ENCODE peak calls at places on chromosomes 4 and X, in four cellular contexts. V is epithelial cell of esophagus, D is fibroblast of villous mesenchyme, W is fibroblast of mammary gland. E is an unnamed sample.

GRCh38 chrX:17788439-17788838 is 51.1 kb downstream of the SCML1 start:
- DNase-seq in V (peak; percentile 25), D (peak; percentile 22), W (peak; percentile 38), E (peak; percentile 23)

GRCh38 chr4:52659722-52660261 is 691 bp upstream of the USP46 start:
- DNase-seq in V (no peak), D (peak; percentile 44), W (no peak), E (peak; percentile 29)

GRCh38 chr4:110624904-110625494 is 2.1 kb upstream of the PITX2 start:
- DNase-seq in V (no peak), D (peak; percentile 55), W (no peak), E (no peak)

GRCh38 chrX:138026211-138026610 is 460.3 kb downstream of the ZIC3 start:
- DNase-seq in V (peak; percentile 1), D (no peak), W (peak; percentile 4), E (no peak)

GRCh38 chrX:153825042-153825441 is 5.3 kb downstream of the PDZD4 start:
- DNase-seq in V (no peak), D (no peak), W (no peak), E (no peak)

GRCh38 chr4:16000708-16001483 is 37.9 kb upstream of the FGFBP2 start:
- DNase-seq in V (no peak), D (no peak), W (no peak), E (no peak)

GRCh38 chr4:23614284-23614892 is 275.5 kb downstream of the PPARGC1A start:
- DNase-seq in V (peak; percentile 49), D (peak; percentile 1), W (peak; percentile 2), E (peak; percentile 13)

GRCh38 chr4:73761856-73762255 is 21.5 kb downstream of the CXCL8 start:
- DNase-seq in V (no peak), D (no peak), W (no peak), E (no peak)

GRCh38 chrX:153411255-153411987 is at the start of gene ZFP92:
- DNase-seq in V (no peak), D (peak; percentile 12), W (no peak), E (peak; percentile 2)

GRCh38 chrX:21905209-21905735 is 35.2 kb upstream of the SMS start:
- DNase-seq in V (no peak), D (no peak), W (no peak), E (no peak)

GRCh38 chr4:64230709-64231310 is 178.4 kb downstream of the TECRL start:
- DNase-seq in V (peak; percentile 25), D (peak; percentile 14), W (peak; percentile 27), E (peak; percentile 1)

GRCh38 chr4:2408976-2409375 is 9.5 kb downstream of the ZFYVE28 start:
- DNase-seq in V (no peak), D (no peak), W (no peak), E (no peak)

GRCh38 chrX:84441143-84441542 is 61.1 kb downstream of the HDX start:
- DNase-seq in V (peak; percentile 60), D (no peak), W (peak; percentile 47), E (no peak)

GRCh38 chrX:997631-998137 is 214.8 kb downstream of the CRLF2 start:
- DNase-seq in V (no peak), D (no peak), W (no peak), E (no peak)

GRCh38 chr4:13484749-13485345 is 707 bp upstream of the RAB28 start:
- DNase-seq in V (peak; percentile 37), D (peak; percentile 44), W (peak; percentile 45), E (peak; percentile 20)

GRCh38 chr4:663438-664428 is 10.3 kb downstream of the ATP5ME start:
- DNase-seq in V (no peak), D (no peak), W (no peak), E (no peak)

GRCh38 chr4:4782969-4783368 is 76.5 kb upstream of the MSX1 start:
- DNase-seq in V (no peak), D (no peak), W (peak; percentile 82), E (peak; percentile 73)

GRCh38 chr4:10090467-10091250 is 25.9 kb downstream of the WDR1 start:
- DNase-seq in V (no peak), D (no peak), W (no peak), E (no peak)

GRCh38 chr4:17875402-17876070 is 64.8 kb downstream of the NCAPG start:
- DNase-seq in V (no peak), D (no peak), W (no peak), E (no peak)

GRCh38 chrX:119692241-119693031 is 532 bp downstream of the SEPTIN6 start:
- DNase-seq in V (peak; percentile 36), D (peak; percentile 63), W (peak; percentile 64), E (peak; percentile 34)

GRCh38 chr4:114980932-114981693 is 132.3 kb downstream of the NDST4 start:
- DNase-seq in V (no peak), D (no peak), W (peak; percentile 73), E (peak; percentile 0)

GRCh38 chr4:84243685-84244084 is 255.4 kb downstream of the NKX6-1 start:
- DNase-seq in V (no peak), D (no peak), W (no peak), E (no peak)

GRCh38 chr4:102172341-102172740 is 172.9 kb downstream of the SLC39A8 start:
- DNase-seq in V (no peak), D (no peak), W (no peak), E (no peak)

GRCh38 chr4:151668687-151669402 is 92.0 kb downstream of the GATB start:
- DNase-seq in V (peak; percentile 65), D (no peak), W (no peak), E (no peak)

GRCh38 chr4:169345207-169345788 is 74.5 kb upstream of the SH3RF1 start:
- DNase-seq in V (peak; percentile 89), D (peak; percentile 19), W (peak; percentile 96), E (peak; percentile 89)

GRCh38 chrX:7191681-7192110 is 43.7 kb upstream of the PUDP start:
- DNase-seq in V (no peak), D (peak; percentile 3), W (peak; percentile 12), E (no peak)
- TF ChIP-seq CTCF in V (no peak), D (peak; percentile 42), W (peak; percentile 31), E (no peak)

GRCh38 chr4:173522874-173523395 is 7.1 kb downstream of the HAND2 start:
- DNase-seq in V (no peak), D (peak; percentile 76), W (peak; percentile 38), E (no peak)
- H3K4me3 ChIP-seq in V (no peak overlapping the region), D (peak overlapping the region; percentile 97), W (peak overlapping the region; percentile 65), E (peak overlapping the region; percentile 72)

DNA sequence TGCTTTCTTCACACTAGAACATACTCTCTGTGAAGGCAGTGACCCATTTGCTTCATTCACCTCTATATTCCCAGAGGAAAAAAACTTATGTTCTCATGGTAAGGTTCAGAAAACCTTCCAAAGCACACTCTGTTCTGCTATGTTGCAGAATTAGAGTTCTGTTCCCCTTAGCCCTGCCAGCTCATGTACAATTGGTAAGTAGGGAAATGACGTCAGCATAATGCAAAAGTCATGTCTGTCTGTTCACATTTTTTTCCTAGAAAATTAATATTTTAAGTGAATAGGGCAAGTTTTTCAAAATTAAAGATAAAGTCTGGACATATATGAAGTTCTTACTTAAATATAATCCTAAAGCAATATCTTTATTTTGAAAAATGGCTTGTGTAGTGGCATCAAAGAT is 443.6 kb downstream of the GALNTL6 start:
- DNase-seq in V (no peak), D (no peak), W (no peak), E (no peak)
- TF ChIP-seq CTCF in V (no peak), D (no peak), W (no peak), E (no peak)

GRCh38 chrX:103540145-103540544 is 20.9 kb upstream of the RAB40A start:
- DNase-seq in V (peak; percentile 40), D (peak; percentile 55), W (peak; percentile 60), E (peak; percentile 40)

GRCh38 chrX:103536732-103537131 is 17.4 kb upstream of the RAB40A start:
- DNase-seq in V (no peak), D (no peak), W (no peak), E (no peak)

GRCh38 chrX:103537871-103538387 is 18.6 kb upstream of the RAB40A start:
- DNase-seq in V (peak; percentile 12), D (no peak), W (no peak), E (no peak)

GRCh38 chrX:103538728-103539127 is 19.4 kb upstream of the RAB40A start:
- DNase-seq in V (peak; percentile 48), D (peak; percentile 25), W (no peak), E (no peak)

DNA sequence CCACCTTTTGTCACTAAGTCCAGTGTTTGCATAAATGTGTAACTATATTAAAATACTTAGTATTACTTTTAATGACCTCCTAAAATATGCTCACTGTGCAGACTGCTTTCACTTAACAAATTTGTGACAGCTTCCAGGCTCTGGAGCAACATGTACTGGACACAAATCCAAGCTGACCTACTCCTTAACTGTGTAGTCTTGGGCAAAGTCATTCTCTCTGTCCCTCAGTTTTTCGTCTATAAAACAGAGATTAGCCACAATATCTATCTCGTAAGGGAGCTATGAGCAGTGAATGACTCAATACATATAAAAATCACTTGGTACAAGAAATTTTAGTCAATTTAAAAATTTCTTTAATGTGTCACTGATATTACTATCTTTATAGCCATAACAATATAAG is 20.4 kb upstream of the RAB40A start:
- DNase-seq in V (no peak), D (peak; percentile 47), W (no peak), E (no peak)
- H3K4me3 ChIP-seq in V (no peak overlapping the region), D (no peak overlapping the region), W (no peak overlapping the region), E (no peak overlapping the region)

DNA sequence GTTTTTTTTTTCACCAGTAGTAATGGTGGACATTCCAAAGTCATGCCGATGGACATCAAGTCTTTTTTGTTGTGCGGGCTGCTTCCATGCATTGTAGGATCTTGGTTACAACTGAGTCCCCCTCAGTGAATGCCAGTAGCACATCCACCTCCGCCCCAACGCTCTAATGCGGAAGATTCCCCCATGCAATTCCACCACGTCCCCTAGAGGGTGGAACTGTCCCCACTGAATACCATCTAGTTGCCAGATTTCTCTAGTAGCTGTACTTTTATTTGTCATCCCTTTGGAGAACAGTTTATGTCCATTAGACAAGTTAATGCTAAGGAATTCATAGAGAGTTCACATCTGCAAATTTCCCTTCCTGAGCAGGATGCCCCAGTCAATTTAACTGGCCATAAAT is 6.7 kb downstream of the SHISA3 start:
- DNase-seq in V (no peak), D (no peak), W (no peak), E (no peak)
- TF ChIP-seq CTCF in V (no peak), D (no peak), W (no peak), E (no peak)

DNA sequence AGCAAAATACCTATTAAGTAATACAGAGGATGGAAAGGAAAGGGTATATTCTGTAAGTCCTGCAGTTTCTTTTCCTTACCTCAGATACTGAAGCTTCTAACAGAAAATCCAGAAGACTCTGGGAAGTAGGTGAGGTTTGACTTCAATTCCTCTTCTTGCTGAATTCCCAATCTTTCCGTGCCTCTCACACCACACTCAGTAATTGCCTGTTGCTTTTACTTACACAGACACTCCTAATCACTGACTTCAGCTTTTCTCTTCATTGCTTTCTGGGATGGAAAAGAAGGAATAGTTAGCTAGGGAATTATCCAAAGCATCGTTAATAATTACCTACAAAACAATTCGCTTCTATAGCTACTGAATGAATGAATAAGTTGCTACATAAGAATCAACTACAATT is 163.6 kb downstream of the FBXO8 start:
- DNase-seq in V (no peak), D (no peak), W (peak; percentile 19), E (no peak)
- H3K4me3 ChIP-seq in V (no peak overlapping the region), D (peak overlapping the region; percentile 43), W (peak overlapping the region; percentile 14), E (peak overlapping the region; percentile 61)